ENCODE peak calls at places on chromosome 12, in five cellular contexts. Y is stromal cell of bone marrow, S is choroid plexus epithelial cell, B is left lung, I is neural crest cell. G is an unnamed sample.
A peak's percentile ranks its signal among the peaks of the same experiment; 100 is the strongest.

GRCh38 chr12:75660107-75660530 is 148.7 kb upstream of the KRR1 start:
- DNase-seq in Y (peak; percentile 89), S (peak; percentile 66), B (no peak), I (no peak), G (no peak)

GRCh38 chr12:77070382-77071294 is 5.3 kb upstream of the E2F7 start:
- DNase-seq in Y (no peak), S (no peak), B (no peak), I (no peak), G (no peak)

GRCh38 chr12:131222271-131223139 is 268.8 kb downstream of the ADGRD1 start:
- DNase-seq in Y (no peak), S (no peak), B (peak; percentile 57), I (no peak), G (peak; percentile 71)

GRCh38 chr12:67701121-67701520 is 52.6 kb downstream of the DYRK2 start:
- DNase-seq in Y (no peak), S (no peak), B (no peak), I (no peak), G (no peak)

GRCh38 chr12:3583656-3584334 is 92.8 kb downstream of the PRMT8 start:
- DNase-seq in Y (no peak), S (no peak), B (no peak), I (no peak), G (no peak)

GRCh38 chr12:22380029-22380428 is 45.5 kb upstream of the ST8SIA1 start:
- DNase-seq in Y (no peak), S (no peak), B (no peak), I (no peak), G (no peak)

GRCh38 chr12:12278899-12279298 is 12.1 kb upstream of the LRP6 start:
- DNase-seq in Y (peak; percentile 68), S (no peak), B (no peak), I (no peak), G (no peak)

GRCh38 chr12:63206494-63206893 is 55.5 kb upstream of the AVPR1A start:
- DNase-seq in Y (no peak), S (no peak), B (no peak), I (no peak), G (no peak)

GRCh38 chr12:67705394-67706370 is 57.1 kb downstream of the DYRK2 start:
- DNase-seq in Y (peak; percentile 78), S (peak; percentile 68), B (no peak), I (no peak), G (peak; percentile 28)